ENCODE peak calls at places on chromosome 10, in ten cellular contexts. U is HTR-8/SVneo; M is head of caudate nucleus; W is naive B cell; X is effector memory CD4-positive, alpha-beta T cell; J is NCI-H1092; K is neural progenitor cell; I is Daoy; R is stimulated activated naive CD8-positive, alpha-beta T cell treated with anti-CD3 and anti-CD28 coated beads, Interleukin-15, Interleukin-2, amounts not matched to agents 100 U/mL and 50 U/mL, for 24 hours; S is A172. G is an unnamed sample.

GRCh38 chr10:125092564-125093031 is 67.8 kb downstream of the CTBP2 start:
- DNase-seq in U (no peak), M (no peak), W (no peak), X (no peak), J (no peak), K (no peak), I (no peak), R (no peak), S (no peak), G (no peak)

GRCh38 chr10:133292919-133293809 is 15.5 kb downstream of the TUBGCP2 start:
- DNase-seq in U (peak; percentile 70), M (no peak), W (no peak), X (no peak), J (no peak), K (no peak), I (peak; percentile 87), R (peak; percentile 46), S (peak; percentile 84), G (no peak)

GRCh38 chr10:86265877-86266259 is 100.7 kb downstream of the GRID1 start:
- DNase-seq in U (no peak), M (no peak), W (no peak), X (no peak), J (no peak), K (no peak), I (no peak), R (no peak), S (no peak), G (no peak)

GRCh38 chr10:58064714-58065528 is 202.8 kb downstream of the IPMK start:
- DNase-seq in U (peak; percentile 22), M (peak; percentile 34), W (peak; percentile 2), X (no peak), J (peak; percentile 3), K (peak; percentile 65), I (peak; percentile 24), R (no peak), S (peak; percentile 54), G (no peak)

GRCh38 chr10:103448751-103449150 is 3.4 kb downstream of the CALHM2 start:
- DNase-seq in U (peak; percentile 53), M (no peak), W (no peak), X (no peak), J (no peak), K (no peak), I (peak; percentile 67), R (no peak), S (peak; percentile 74), G (no peak)

GRCh38 chr10:102384053-102384452 is 11.5 kb upstream of the NFKB2 start:
- DNase-seq in U (no peak), M (no peak), W (no peak), X (no peak), J (no peak), K (peak; percentile 70), I (no peak), R (peak; percentile 23), S (no peak), G (no peak)

GRCh38 chr10:34746094-34746493 is 69.0 kb downstream of the PARD3 start:
- DNase-seq in U (no peak), M (no peak), W (no peak), X (no peak), J (no peak), K (no peak), I (no peak), R (no peak), S (peak; percentile 73), G (no peak)

GRCh38 chr10:98262571-98262970 is 5.4 kb downstream of the LOXL4 start:
- DNase-seq in U (no peak), M (no peak), W (no peak), X (no peak), J (no peak), K (no peak), I (peak; percentile 71), R (peak; percentile 21), S (peak; percentile 28), G (no peak)

GRCh38 chr10:31621733-31622132 is 302.7 kb downstream of the ZEB1 start:
- DNase-seq in U (no peak), M (no peak), W (no peak), X (no peak), J (no peak), K (no peak), I (no peak), R (no peak), S (no peak), G (no peak)

GRCh38 chr10:17989908-17990767 is 38.4 kb downstream of the SLC39A12 start:
- DNase-seq in U (peak; percentile 55), M (no peak), W (peak; percentile 41), X (no peak), J (no peak), K (no peak), I (peak; percentile 71), R (no peak), S (peak; percentile 90), G (no peak)

GRCh38 chr10:132754071-132754470 is 31.9 kb downstream of the NKX6-2 start:
- DNase-seq in U (no peak), M (no peak), W (no peak), X (no peak), J (no peak), K (no peak), I (no peak), R (no peak), S (no peak), G (no peak)

GRCh38 chr10:3754727-3755439 is 30.1 kb downstream of the KLF6 start:
- DNase-seq in U (peak; percentile 60), M (peak; percentile 58), W (no peak), X (no peak), J (no peak), K (no peak), I (peak; percentile 88), R (no peak), S (peak; percentile 99), G (no peak)

GRCh38 chr10:10598297-10598696 is 419.4 kb upstream of the CELF2 start:
- DNase-seq in U (no peak), M (no peak), W (no peak), X (no peak), J (no peak), K (no peak), I (no peak), R (no peak), S (no peak), G (no peak)

GRCh38 chr10:79374312-79375191 is 27.3 kb downstream of the PPIF start:
- DNase-seq in U (peak; percentile 87), M (peak; percentile 89), W (peak; percentile 60), X (peak; percentile 64), J (peak; percentile 25), K (peak; percentile 85), I (peak; percentile 70), R (peak; percentile 83), S (peak; percentile 73), G (peak; percentile 49)

GRCh38 chr10:108783897-108784296 is 1139.4 kb downstream of the XPNPEP1 start:
- DNase-seq in U (no peak), M (no peak), W (peak; percentile 6), X (no peak), J (no peak), K (peak; percentile 56), I (peak; percentile 5), R (peak; percentile 19), S (peak; percentile 90), G (no peak)

GRCh38 chr10:130099344-130099743 is 11.3 kb downstream of the C10orf143 start:
- DNase-seq in U (no peak), M (no peak), W (no peak), X (no peak), J (no peak), K (no peak), I (no peak), R (no peak), S (no peak), G (no peak)

GRCh38 chr10:92009445-92009844 is 85.9 kb downstream of the BTAF1 start:
- DNase-seq in U (no peak), M (no peak), W (no peak), X (no peak), J (no peak), K (no peak), I (no peak), R (no peak), S (no peak), G (no peak)

GRCh38 chr10:86248062-86248461 is 118.5 kb downstream of the GRID1 start:
- DNase-seq in U (no peak), M (no peak), W (no peak), X (no peak), J (no peak), K (no peak), I (no peak), R (no peak), S (no peak), G (no peak)

GRCh38 chr10:102701272-102701671 is 12.9 kb downstream of the ARL3 start:
- DNase-seq in U (no peak), M (no peak), W (no peak), X (no peak), J (no peak), K (no peak), I (no peak), R (no peak), S (no peak), G (no peak)

GRCh38 chr10:123666318-123667291 is at the start of gene GPR26:
- DNase-seq in U (no peak), M (no peak), W (no peak), X (no peak), J (no peak), K (peak; percentile 80), I (peak; percentile 17), R (no peak), S (no peak), G (no peak)

GRCh38 chr10:58791137-58791536 is 278.5 kb downstream of the BICC1 start:
- DNase-seq in U (no peak), M (no peak), W (no peak), X (no peak), J (no peak), K (no peak), I (no peak), R (no peak), S (no peak), G (no peak)

GRCh38 chr10:74909665-74910064 is 83.3 kb downstream of the KAT6B start:
- DNase-seq in U (no peak), M (no peak), W (no peak), X (no peak), J (no peak), K (no peak), I (no peak), R (no peak), S (peak; percentile 28), G (no peak)

GRCh38 chr10:61164458-61165160 is 220.6 kb upstream of the RHOBTB1 start:
- DNase-seq in U (no peak), M (no peak), W (no peak), X (no peak), J (no peak), K (no peak), I (no peak), R (no peak), S (no peak), G (no peak)

GRCh38 chr10:124849111-124849773 is 47.6 kb downstream of the ABRAXAS2 start:
- DNase-seq in U (no peak), M (no peak), W (no peak), X (no peak), J (no peak), K (no peak), I (no peak), R (no peak), S (no peak), G (no peak)

GRCh38 chr10:23171232-23171876 is 20.8 kb upstream of the PTF1A start:
- DNase-seq in U (peak; percentile 28), M (no peak), W (no peak), X (no peak), J (no peak), K (peak; percentile 85), I (peak; percentile 39), R (no peak), S (peak; percentile 21), G (no peak)

GRCh38 chr10:17005621-17006566 is 123.7 kb downstream of the CUBN start:
- DNase-seq in U (no peak), M (no peak), W (no peak), X (no peak), J (no peak), K (no peak), I (no peak), R (no peak), S (no peak), G (no peak)

GRCh38 chr10:91909178-91909677 is at the start of gene FGFBP3:
- DNase-seq in U (peak; percentile 35), M (peak; percentile 30), W (no peak), X (no peak), J (peak; percentile 37), K (peak; percentile 85), I (peak; percentile 47), R (peak; percentile 57), S (peak; percentile 35), G (no peak)

G was measured in T-cell.